ENCODE peak calls at places on chromosomes 6 and 20, in ten cellular contexts. G is HEK293T; U is CD4-positive, alpha-beta T cell; Q is activated gamma-delta T cell treated with Interleukin-2 at 50 U/mL for 16 hours; P is stimulated activated CD8-positive, alpha-beta memory T cell treated with anti-CD3 and anti-CD28 coated beads, Interleukin-4, amount 100 ng/mL, for 24 hours; V is stimulated activated CD4-positive, alpha-beta T cell treated with anti-CD3 and anti-CD28 coated beads, Interleukin-4, amount 100 ng/mL, for 48 hours; M is bronchial epithelial cell; C is effector memory CD8-positive, alpha-beta T cell; R is astrocyte; L is neural crest cell. K is an unnamed sample.

GRCh38 chr6:24961852-24962251 is 26.1 kb upstream of the RIPOR2 start:
- DNase-seq in G (no peak), U (no peak), Q (no peak), P (no peak), V (no peak), M (no peak), C (no peak), R (no peak), L (no peak), K (no peak)

GRCh38 chr6:44100088-44100550 is 27.1 kb downstream of the MRPL14 start:
- DNase-seq in G (peak; percentile 44), U (no peak), Q (no peak), P (no peak), V (no peak), M (peak; percentile 39), C (no peak), R (no peak), L (peak; percentile 28), K (no peak)

GRCh38 chr6:75932067-75932466 is 140.4 kb downstream of the IMPG1 start:
- DNase-seq in G (no peak), U (no peak), Q (no peak), P (no peak), V (no peak), M (peak; percentile 19), C (no peak), R (no peak), L (peak; percentile 58), K (peak; percentile 34)

GRCh38 chr6:119337762-119338161 is 11.8 kb downstream of the MAN1A1 start:
- DNase-seq in G (no peak), U (no peak), Q (no peak), P (no peak), V (no peak), M (no peak), C (no peak), R (no peak), L (no peak), K (no peak)

GRCh38 chr6:157240059-157240959 is 83.0 kb downstream of the TMEM242 start:
- DNase-seq in G (peak; percentile 66), U (no peak), Q (no peak), P (no peak), V (no peak), M (no peak), C (no peak), R (peak; percentile 59), L (no peak), K (peak; percentile 27)

GRCh38 chr6:12175626-12176025 is 114.5 kb upstream of the EDN1 start:
- DNase-seq in G (no peak), U (no peak), Q (no peak), P (no peak), V (no peak), M (no peak), C (no peak), R (no peak), L (no peak), K (no peak)

GRCh38 chr6:138307816-138308727 is 69.6 kb upstream of the SMIM28 start:
- DNase-seq in G (peak; percentile 72), U (no peak), Q (no peak), P (no peak), V (no peak), M (no peak), C (no peak), R (no peak), L (no peak), K (no peak)

GRCh38 chr6:148295261-148295887 is 47.3 kb upstream of the SASH1 start:
- DNase-seq in G (no peak), U (no peak), Q (no peak), P (no peak), V (no peak), M (no peak), C (no peak), R (no peak), L (no peak), K (no peak)

GRCh38 chr6:137879301-137879700 is 12.2 kb downstream of the TNFAIP3 start:
- DNase-seq in G (no peak), U (no peak), Q (no peak), P (no peak), V (no peak), M (no peak), C (peak; percentile 25), R (no peak), L (no peak), K (no peak)

GRCh38 chr6:3119040-3119723 is 671 bp downstream of the BPHL start:
- DNase-seq in G (peak; percentile 42), U (peak; percentile 5), Q (no peak), P (no peak), V (no peak), M (peak; percentile 23), C (no peak), R (peak; percentile 31), L (no peak), K (no peak)

GRCh38 chr6:79731471-79731870 is 100.3 kb downstream of the SH3BGRL2 start:
- DNase-seq in G (no peak), U (no peak), Q (no peak), P (no peak), V (no peak), M (no peak), C (no peak), R (no peak), L (no peak), K (no peak)

GRCh38 chr20:33061626-33062025 is 7.9 kb downstream of the BPIFB3 start:
- DNase-seq in G (no peak), U (no peak), Q (no peak), P (no peak), V (no peak), M (no peak), C (no peak), R (no peak), L (no peak), K (no peak)

GRCh38 chr6:68693271-68693670 is 58.2 kb downstream of the ADGRB3 start:
- DNase-seq in G (no peak), U (no peak), Q (no peak), P (no peak), V (no peak), M (no peak), C (no peak), R (no peak), L (no peak), K (no peak)

GRCh38 chr6:111176038-111176762 is 88.9 kb downstream of the SLC16A10 start:
- DNase-seq in G (no peak), U (no peak), Q (no peak), P (no peak), V (no peak), M (no peak), C (no peak), R (no peak), L (no peak), K (no peak)

GRCh38 chr6:74757788-74758187 is 448.1 kb downstream of the COL12A1 start:
- DNase-seq in G (no peak), U (no peak), Q (no peak), P (no peak), V (no peak), M (peak; percentile 17), C (no peak), R (no peak), L (no peak), K (no peak)

GRCh38 chr6:63759605-63760004 is 124.0 kb downstream of the PHF3 start:
- DNase-seq in G (no peak), U (no peak), Q (no peak), P (no peak), V (no peak), M (peak; percentile 10), C (no peak), R (peak; percentile 3), L (no peak), K (no peak)

GRCh38 chr6:110415297-110415916 is at the start of gene DDO:
- DNase-seq in G (no peak), U (no peak), Q (no peak), P (no peak), V (no peak), M (no peak), C (no peak), R (peak; percentile 48), L (no peak), K (no peak)

GRCh38 chr20:38872036-38872435 is 54.2 kb upstream of the FAM83D start:
- DNase-seq in G (no peak), U (no peak), Q (no peak), P (no peak), V (no peak), M (no peak), C (no peak), R (no peak), L (no peak), K (no peak)

GRCh38 chr6:80210618-80211017 is 104.1 kb downstream of the BCKDHB start:
- DNase-seq in G (no peak), U (no peak), Q (no peak), P (no peak), V (no peak), M (no peak), C (no peak), R (peak; percentile 10), L (no peak), K (no peak)

GRCh38 chr6:30862156-30862875 is 22.0 kb upstream of the DDR1 start:
- DNase-seq in G (no peak), U (no peak), Q (no peak), P (no peak), V (no peak), M (no peak), C (no peak), R (no peak), L (no peak), K (no peak)

GRCh38 chr20:45905505-45906079 is 6.4 kb downstream of the PLTP start:
- DNase-seq in G (no peak), U (no peak), Q (no peak), P (no peak), V (no peak), M (peak; percentile 93), C (no peak), R (peak; percentile 84), L (no peak), K (no peak)

GRCh38 chr20:45341579-45341938 is 6.7 kb downstream of the SDC4 start:
- DNase-seq in G (no peak), U (no peak), Q (no peak), P (no peak), V (no peak), M (no peak), C (no peak), R (no peak), L (no peak), K (no peak)

GRCh38 chr20:51318058-51318960 is 224.2 kb downstream of the NFATC2 start:
- DNase-seq in G (peak; percentile 69), U (peak; percentile 22), Q (peak; percentile 45), P (peak; percentile 26), V (peak; percentile 64), M (no peak), C (peak; percentile 44), R (no peak), L (peak; percentile 82), K (peak; percentile 70)

K was measured in progenitor cell of endocrine pancreas.